ENCODE peak calls at places on chromosomes 12 and 14, in four cellular contexts. X, R, J and F are unnamed samples.

GRCh38 chr14:38040411-38040810 is 167.3 kb upstream of the SSTR1 start:
- DNase-seq in J (no peak), X (no peak), R (no peak), F (no peak)

GRCh38 chr14:56173360-56173922 is 55.2 kb downstream of the PELI2 start:
- DNase-seq in J (no peak), R (no peak), X (no peak), F (no peak)

GRCh38 chr14:91899213-91899612 is 31.9 kb upstream of the TC2N start:
- DNase-seq in R (no peak), X (no peak), J (no peak), F (no peak)

GRCh38 chr14:33475623-33476022 is 475.3 kb downstream of the EGLN3 start:
- DNase-seq in X (peak; percentile 90), R (no peak), J (peak; percentile 96), F (peak; percentile 86)

GRCh38 chr12:43336962-43337555 is 214.9 kb downstream of the ADAMTS20 start:
- DNase-seq in J (peak; percentile 40), R (peak; percentile 70), X (no peak), F (no peak)

GRCh38 chr12:109558374-109559199 is 14.7 kb downstream of the MMAB start:
- DNase-seq in R (no peak), X (no peak), J (no peak), F (no peak)

GRCh38 chr12:104463371-104463770 is 6.6 kb downstream of the CHST11 start:
- DNase-seq in X (no peak), J (no peak), R (no peak), F (no peak)

GRCh38 chr12:69342407-69342806 is 5.8 kb upstream of the LYZ start:
- DNase-seq in R (no peak), J (no peak), X (no peak), F (no peak)

GRCh38 chr12:111887916-111888745 is 46.1 kb downstream of the MAPKAPK5 start:
- DNase-seq in J (no peak), X (no peak), R (no peak), F (no peak)

GRCh38 chr14:106070242-106070641 is 543.9 kb downstream of the TMEM121 start:
- DNase-seq in X (no peak), J (no peak), R (no peak), F (no peak)

GRCh38 chr12:65327207-65328076 is 49.0 kb downstream of the MSRB3 start:
- DNase-seq in X (no peak), J (no peak), R (peak; percentile 91), F (no peak)

GRCh38 chr12:27009926-27010325 is 4.3 kb downstream of the TM7SF3 start:
- DNase-seq in R (no peak), X (no peak), J (no peak), F (no peak)

GRCh38 chr12:84637926-84638325 is 274.7 kb downstream of the SLC6A15 start:
- DNase-seq in R (peak; percentile 45), J (peak; percentile 46), X (no peak), F (no peak)

GRCh38 chr12:55797068-55797467 is 20.5 kb downstream of the SARNP start:
- DNase-seq in X (peak; percentile 37), J (peak; percentile 65), R (peak; percentile 56), F (no peak)

GRCh38 chr12:132333273-132333672 is 3.9 kb upstream of the GALNT9 start:
- DNase-seq in J (no peak), X (no peak), R (no peak), F (no peak)

GRCh38 chr12:133105620-133106019 is 24.5 kb downstream of the ZNF891 start:
- DNase-seq in R (no peak), J (peak; percentile 26), X (no peak), F (no peak)

GRCh38 chr14:69316449-69317391 is 56.8 kb downstream of the GALNT16 start:
- DNase-seq in J (peak; percentile 40), X (no peak), R (peak; percentile 98), F (peak; percentile 34)

GRCh38 chr12:59115526-59115925 is 195.2 kb upstream of the LRIG3 start:
- DNase-seq in R (peak; percentile 52), X (no peak), J (no peak), F (no peak)

GRCh38 chr12:2559931-2560715 is 234.6 kb upstream of the FKBP4 start:
- DNase-seq in R (no peak), X (no peak), J (no peak), F (no peak)
- H2AK5ac ChIP-seq in R (no peak overlapping the region), X (no peak overlapping the region), J (no peak overlapping the region), F (no peak overlapping the region)

DNA sequence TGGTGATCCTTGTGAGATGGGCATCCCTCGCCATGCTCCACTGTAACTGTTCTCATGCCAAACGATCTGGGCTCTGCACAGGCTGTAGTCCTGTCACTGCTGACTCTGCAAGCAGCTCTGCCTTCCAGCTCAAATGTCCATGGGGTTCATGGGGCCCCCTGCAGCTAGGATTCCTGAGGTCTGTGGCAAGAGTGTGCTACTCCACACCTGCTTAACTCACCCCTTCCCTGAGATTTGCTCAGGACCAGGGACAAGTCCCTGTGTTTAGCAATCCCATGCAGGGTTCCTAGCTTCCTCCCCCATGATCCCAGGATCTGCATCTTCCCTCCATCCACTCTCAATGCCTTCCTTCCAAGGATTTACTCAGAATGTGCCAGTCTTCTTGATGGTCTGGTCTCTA is 241.0 kb downstream of the ASCL1 start:
- DNase-seq in X (no peak), R (no peak), J (peak; percentile 4), F (peak; percentile 37)
- H2AK5ac ChIP-seq in X (peak overlapping the region; percentile 33), R (no peak overlapping the region), J (no peak overlapping the region), F (no peak overlapping the region)

DNA sequence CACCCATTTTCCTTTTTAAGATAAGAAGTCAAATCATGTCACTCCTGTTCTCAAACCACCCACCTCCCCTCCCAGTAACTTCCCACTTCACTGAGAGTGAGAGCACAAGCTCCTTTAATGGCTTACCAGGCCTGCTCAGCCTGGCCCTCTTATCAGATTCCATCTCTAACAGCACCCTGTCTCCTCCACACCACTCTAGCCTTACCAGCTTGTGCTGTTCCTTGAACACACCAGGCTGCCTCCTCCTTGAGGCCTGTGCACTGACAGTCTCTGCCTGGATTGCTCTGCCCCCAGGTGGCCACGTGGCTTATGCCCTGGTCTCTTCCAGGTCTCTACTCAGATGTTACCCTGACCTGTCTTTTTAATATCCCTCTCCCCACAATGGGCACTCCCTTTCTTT is 40.1 kb upstream of the EVL start:
- DNase-seq in R (peak; percentile 55), J (peak; percentile 89), X (no peak), F (peak; percentile 77)
- H2AK5ac ChIP-seq in R (peak overlapping the region; percentile 94), J (no peak overlapping the region), X (no peak overlapping the region), F (no peak overlapping the region)

GRCh38 chr14:93964820-93965286 is 11.5 kb downstream of the ASB2 start:
- DNase-seq in X (no peak), J (no peak), R (no peak), F (no peak)

GRCh38 chr14:93964281-93964680 is 12.1 kb downstream of the ASB2 start:
- DNase-seq in J (no peak), X (no peak), R (no peak), F (no peak)

GRCh38 chr14:93965287-93965821 is 11.0 kb downstream of the ASB2 start:
- DNase-seq in X (no peak), J (no peak), R (peak; percentile 96), F (no peak)

GRCh38 chr14:93962701-93963601 is 13.4 kb downstream of the ASB2 start:
- DNase-seq in X (no peak), R (peak; percentile 74), J (no peak), F (no peak)

DNA sequence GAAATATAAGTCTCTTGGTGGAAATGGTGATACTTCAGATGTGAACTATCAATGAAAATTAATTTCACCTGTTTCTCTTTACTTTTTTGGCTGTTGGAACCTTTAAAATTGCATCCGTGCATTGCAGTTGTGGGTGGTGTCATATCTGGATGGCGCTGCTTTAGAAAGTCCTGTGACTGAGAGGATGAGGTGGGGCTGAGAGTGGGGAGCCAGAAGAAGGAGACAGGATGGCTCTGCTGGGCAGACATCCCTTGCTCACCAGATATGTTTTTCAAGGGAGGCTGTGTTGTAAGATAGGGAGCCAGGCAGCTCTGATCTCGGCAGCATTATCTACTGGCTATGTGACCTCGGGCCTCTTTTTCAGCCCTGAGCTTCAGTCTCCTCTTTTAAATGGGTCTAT is 12.7 kb downstream of the ASB2 start:
- DNase-seq in R (no peak), J (no peak), X (no peak), F (no peak)
- H2AK5ac ChIP-seq in R (peak overlapping the region; percentile 36), J (no peak overlapping the region), X (no peak overlapping the region), F (no peak overlapping the region)

GRCh38 chr14:105043656-105044055 is 21.6 kb downstream of the GPR132 start:
- DNase-seq in R (no peak), X (no peak), J (no peak), F (no peak)
- H2AK5ac ChIP-seq in R (no peak overlapping the region), X (no peak overlapping the region), J (no peak overlapping the region), F (no peak overlapping the region)

GRCh38 chr12:51887476-51888315 is at the start of gene ANKRD33:
- DNase-seq in J (peak; percentile 74), R (no peak), X (no peak), F (peak; percentile 94)
- H2AK5ac ChIP-seq in J (no peak within 1 kb of the TSS), R (peak within 1 kb of the TSS; percentile 69), X (peak within 1 kb of the TSS; percentile 30), F (no peak within 1 kb of the TSS)